ENCODE peak calls at places on chromosome 9, in ten cellular contexts. One of them, this sample, is unnamed.
A peak's percentile ranks its signal among the peaks of the same experiment; 100 is the strongest.

GRCh38 chr9:136554870-136555269 is 9.0 kb upstream of the NOTCH1 start:
- DNase-seq in activated T-helper 1 cell treated with Interleukin-2 at 50 U/mL for 16 hours: no peak
- DNase-seq in ELR: no peak
- DNase-seq in BJ: no peak
- DNase-seq in mesothelial cell of epicardium: no peak
- DNase-seq in activated CD8-positive, alpha-beta memory T cell treated with anti-CD3 and anti-CD28 coated beads for 24 hours: no peak
- DNase-seq in fibroblast of the conjunctiva: no peak
- DNase-seq in Panc1: no peak
- DNase-seq in kidney glomerular epithelial cell: no peak
- DNase-seq in WTC11: no peak
- DNase-seq in this sample: no peak

GRCh38 chr9:68721934-68722333 is 16.9 kb downstream of the PIP5K1B start:
- DNase-seq in activated T-helper 1 cell treated with Interleukin-2 at 50 U/mL for 16 hours: no peak
- DNase-seq in ELR: no peak
- DNase-seq in BJ: no peak
- DNase-seq in mesothelial cell of epicardium: no peak
- DNase-seq in activated CD8-positive, alpha-beta memory T cell treated with anti-CD3 and anti-CD28 coated beads for 24 hours: no peak
- DNase-seq in fibroblast of the conjunctiva: no peak
- DNase-seq in Panc1: no peak
- DNase-seq in kidney glomerular epithelial cell: no peak
- DNase-seq in WTC11: no peak
- DNase-seq in this sample: no peak

GRCh38 chr9:138043411-138044345 is 166.1 kb downstream of the CACNA1B start:
- DNase-seq in activated T-helper 1 cell treated with Interleukin-2 at 50 U/mL for 16 hours: no peak
- DNase-seq in ELR: no peak
- DNase-seq in BJ: no peak
- DNase-seq in mesothelial cell of epicardium: peak; percentile 29
- DNase-seq in activated CD8-positive, alpha-beta memory T cell treated with anti-CD3 and anti-CD28 coated beads for 24 hours: peak; percentile 24
- DNase-seq in fibroblast of the conjunctiva: no peak
- DNase-seq in Panc1: no peak
- DNase-seq in kidney glomerular epithelial cell: no peak
- DNase-seq in WTC11: no peak
- DNase-seq in this sample: no peak

GRCh38 chr9:137482094-137482781 is 23.1 kb upstream of the NSMF start:
- DNase-seq in activated T-helper 1 cell treated with Interleukin-2 at 50 U/mL for 16 hours: no peak
- DNase-seq in ELR: peak; percentile 86
- DNase-seq in BJ: peak; percentile 84
- DNase-seq in mesothelial cell of epicardium: no peak
- DNase-seq in activated CD8-positive, alpha-beta memory T cell treated with anti-CD3 and anti-CD28 coated beads for 24 hours: no peak
- DNase-seq in fibroblast of the conjunctiva: peak; percentile 26
- DNase-seq in Panc1: no peak
- DNase-seq in kidney glomerular epithelial cell: no peak
- DNase-seq in WTC11: no peak
- DNase-seq in this sample: no peak

GRCh38 chr9:22009563-22009867 is 410 bp upstream of the CDKN2B start:
- DNase-seq in activated T-helper 1 cell treated with Interleukin-2 at 50 U/mL for 16 hours: no peak
- DNase-seq in ELR: no peak
- DNase-seq in BJ: no peak
- DNase-seq in mesothelial cell of epicardium: no peak
- DNase-seq in activated CD8-positive, alpha-beta memory T cell treated with anti-CD3 and anti-CD28 coated beads for 24 hours: no peak
- DNase-seq in fibroblast of the conjunctiva: no peak
- DNase-seq in Panc1: no peak
- DNase-seq in kidney glomerular epithelial cell: no peak
- DNase-seq in WTC11: no peak
- DNase-seq in this sample: no peak

GRCh38 chr9:101354143-101354764 is 30.6 kb downstream of the BAAT start:
- DNase-seq in activated T-helper 1 cell treated with Interleukin-2 at 50 U/mL for 16 hours: no peak
- DNase-seq in ELR: peak; percentile 11
- DNase-seq in BJ: no peak
- DNase-seq in mesothelial cell of epicardium: no peak
- DNase-seq in activated CD8-positive, alpha-beta memory T cell treated with anti-CD3 and anti-CD28 coated beads for 24 hours: no peak
- DNase-seq in fibroblast of the conjunctiva: no peak
- DNase-seq in Panc1: no peak
- DNase-seq in kidney glomerular epithelial cell: no peak
- DNase-seq in WTC11: no peak
- DNase-seq in this sample: no peak

GRCh38 chr9:69376651-69377050 is 51.6 kb downstream of the ENTREP1 start:
- DNase-seq in activated T-helper 1 cell treated with Interleukin-2 at 50 U/mL for 16 hours: no peak
- DNase-seq in ELR: peak; percentile 74
- DNase-seq in BJ: peak; percentile 60
- DNase-seq in mesothelial cell of epicardium: no peak
- DNase-seq in activated CD8-positive, alpha-beta memory T cell treated with anti-CD3 and anti-CD28 coated beads for 24 hours: no peak
- DNase-seq in fibroblast of the conjunctiva: peak; percentile 71
- DNase-seq in Panc1: no peak
- DNase-seq in kidney glomerular epithelial cell: peak; percentile 95
- DNase-seq in WTC11: no peak
- DNase-seq in this sample: no peak

GRCh38 chr9:106634183-106634582 is 228.8 kb upstream of the ZNF462 start:
- DNase-seq in activated T-helper 1 cell treated with Interleukin-2 at 50 U/mL for 16 hours: no peak
- DNase-seq in ELR: no peak
- DNase-seq in BJ: no peak
- DNase-seq in mesothelial cell of epicardium: no peak
- DNase-seq in activated CD8-positive, alpha-beta memory T cell treated with anti-CD3 and anti-CD28 coated beads for 24 hours: no peak
- DNase-seq in fibroblast of the conjunctiva: no peak
- DNase-seq in Panc1: no peak
- DNase-seq in kidney glomerular epithelial cell: no peak
- DNase-seq in WTC11: no peak
- DNase-seq in this sample: no peak

GRCh38 chr9:90140131-90140818 is 502.3 kb downstream of the DIRAS2 start:
- DNase-seq in activated T-helper 1 cell treated with Interleukin-2 at 50 U/mL for 16 hours: no peak
- DNase-seq in ELR: no peak
- DNase-seq in BJ: no peak
- DNase-seq in mesothelial cell of epicardium: no peak
- DNase-seq in activated CD8-positive, alpha-beta memory T cell treated with anti-CD3 and anti-CD28 coated beads for 24 hours: no peak
- DNase-seq in fibroblast of the conjunctiva: no peak
- DNase-seq in Panc1: no peak
- DNase-seq in kidney glomerular epithelial cell: no peak
- DNase-seq in WTC11: no peak
- DNase-seq in this sample: no peak